ENCODE peak calls at places on chromosomes 2 and 18, in seven cellular contexts. G is SHP77; K is HFFc6; M is M059J; Z is upper lobe of right lung; L is HuH-7; T is stimulated activated CD8-positive, alpha-beta memory T cell treated with anti-CD3 and anti-CD28 coated beads, Interleukin-7, amount 100 ng/mL, for 1 hour. P is an unnamed sample.
A peak's percentile ranks its signal among the peaks of the same experiment; 100 is the strongest.

GRCh38 chr18:65439184-65439583 is 311.6 kb upstream of the CDH7 start:
- DNase-seq in G (no peak), K (no peak), M (no peak), Z (no peak), L (no peak), T (no peak), P (no peak)

GRCh38 chr2:112884869-112885502 is 26.0 kb upstream of the IL37 start:
- DNase-seq in G (no peak), K (no peak), M (no peak), Z (no peak), L (peak; percentile 87), T (peak; percentile 41), P (no peak)

GRCh38 chr2:68978098-68978497 is 3.7 kb downstream of the GKN1 start:
- DNase-seq in G (no peak), K (no peak), M (no peak), Z (no peak), L (no peak), T (no peak), P (no peak)

GRCh38 chr2:65530547-65531320 is 98.3 kb upstream of the SPRED2 start:
- DNase-seq in G (no peak), K (peak; percentile 79), M (peak; percentile 81), Z (no peak), L (no peak), T (no peak), P (no peak)

GRCh38 chr2:144132357-144132756 is 387.6 kb downstream of the ZEB2 start:
- DNase-seq in G (no peak), K (peak; percentile 86), M (peak; percentile 5), Z (no peak), L (no peak), T (no peak), P (no peak)

GRCh38 chr2:117835990-117836760 is 21.7 kb downstream of the DDX18 start:
- DNase-seq in G (peak; percentile 67), K (peak; percentile 86), M (peak; percentile 34), Z (peak; percentile 90), L (peak; percentile 81), T (peak; percentile 15), P (peak; percentile 67)

GRCh38 chr18:63161728-63162195 is 157.8 kb downstream of the BCL2 start:
- DNase-seq in G (peak; percentile 50), K (peak; percentile 77), M (peak; percentile 81), Z (peak; percentile 69), L (no peak), T (peak; percentile 56), P (peak; percentile 71)

GRCh38 chr2:121532347-121532766 is 1.7 kb downstream of the RNU4ATAC start:
- DNase-seq in G (peak; percentile 43), K (peak; percentile 36), M (peak; percentile 28), Z (no peak), L (no peak), T (no peak), P (no peak)

GRCh38 chr2:205772983-205773382 is 90.7 kb downstream of the NRP2 start:
- DNase-seq in G (peak; percentile 80), K (no peak), M (no peak), Z (no peak), L (no peak), T (no peak), P (no peak)

GRCh38 chr2:227509824-227510619 is 38.1 kb downstream of the AGFG1 start:
- DNase-seq in G (no peak), K (peak; percentile 65), M (peak; percentile 84), Z (no peak), L (no peak), T (no peak), P (no peak)

GRCh38 chr2:165593081-165593480 is 123.6 kb downstream of the CSRNP3 start:
- DNase-seq in G (no peak), K (no peak), M (no peak), Z (no peak), L (no peak), T (no peak), P (no peak)

GRCh38 chr2:119694994-119695521 is 16.1 kb downstream of the TMEM177 start:
- DNase-seq in G (no peak), K (peak; percentile 36), M (peak; percentile 71), Z (no peak), L (peak; percentile 57), T (no peak), P (peak; percentile 45)

GRCh38 chr2:138433995-138434991 is 67.3 kb upstream of the SPOPL start:
- DNase-seq in G (no peak), K (no peak), M (no peak), Z (no peak), L (peak; percentile 29), T (no peak), P (no peak)

GRCh38 chr18:45962461-45962860 is 4.7 kb downstream of the EPG5 start:
- DNase-seq in G (no peak), K (peak; percentile 70), M (peak; percentile 96), Z (no peak), L (no peak), T (peak; percentile 13), P (no peak)

GRCh38 chr2:224802407-224802806 is 86.2 kb upstream of the CCDC195 start:
- DNase-seq in G (no peak), K (peak; percentile 39), M (peak; percentile 45), Z (no peak), L (no peak), T (no peak), P (no peak)

GRCh38 chr18:79576686-79577351 is 102.8 kb upstream of the CTDP1 start:
- DNase-seq in G (no peak), K (no peak), M (no peak), Z (peak; percentile 71), L (no peak), T (no peak), P (peak; percentile 55)

GRCh38 chr2:1756456-1756855 is 12.1 kb upstream of the PXDN start:
- DNase-seq in G (no peak), K (no peak), M (no peak), Z (no peak), L (no peak), T (no peak), P (no peak)

GRCh38 chr2:163248321-163249090 is 409.9 kb upstream of the KCNH7 start:
- DNase-seq in G (no peak), K (no peak), M (peak; percentile 26), Z (no peak), L (no peak), T (no peak), P (no peak)

P was measured in occipital lobe.